ENCODE peak calls at places on chromosomes 6 and 20, in eight cellular contexts. D is PC-3, Q is GM12878, R is neuronal stem cell, M is neural progenitor cell, E is trophoblast cell, O is A549, P is mesendoderm. I is an unnamed sample.

GRCh38 chr20:19079536-19080299 is 132.7 kb upstream of the SLC24A3 start:
- DNase-seq in M (no peak), D (peak; percentile 83), R (no peak), E (no peak), P (no peak), Q (no peak), O (no peak), I (no peak)

GRCh38 chr6:149129401-149130077 is 188.0 kb upstream of the TAB2 start:
- DNase-seq in Q (no peak), E (peak; percentile 98), O (no peak), M (no peak), P (no peak), D (peak; percentile 86), R (no peak), I (no peak)

GRCh38 chr20:17655286-17655651 is 26.8 kb downstream of the RRBP1 start:
- DNase-seq in O (no peak), E (peak; percentile 46), R (no peak), D (no peak), P (peak; percentile 98), M (no peak), Q (no peak), I (no peak)

GRCh38 chr6:91462236-91462635 is 875.4 kb upstream of the MAP3K7 start:
- DNase-seq in E (peak; percentile 20), O (no peak), M (no peak), P (no peak), D (no peak), R (no peak), Q (no peak), I (no peak)

GRCh38 chr20:61436268-61436667 is 184.2 kb downstream of the CDH4 start:
- DNase-seq in R (no peak), E (no peak), P (peak; percentile 89), Q (no peak), O (no peak), D (no peak), M (no peak), I (no peak)

GRCh38 chr6:38270367-38270766 is 369.4 kb downstream of the BTBD9 start:
- DNase-seq in R (no peak), D (peak; percentile 81), P (no peak), M (no peak), Q (no peak), O (no peak), E (no peak), I (no peak)

GRCh38 chr20:34970193-34971037 is 14.7 kb downstream of the MYH7B start:
- DNase-seq in R (no peak), P (no peak), D (no peak), Q (no peak), M (no peak), E (no peak), O (no peak), I (no peak)

GRCh38 chr6:89963391-89963790 is 69.1 kb downstream of the GJA10 start:
- DNase-seq in D (no peak), P (no peak), M (no peak), O (no peak), Q (no peak), E (peak; percentile 58), R (no peak), I (no peak)

GRCh38 chr6:8483650-8484049 is 48.3 kb upstream of the SLC35B3 start:
- DNase-seq in Q (no peak), M (no peak), O (no peak), P (no peak), R (no peak), E (no peak), D (no peak), I (no peak)

GRCh38 chr20:34954905-34955231 is 738 bp downstream of the GSS start:
- DNase-seq in E (no peak), D (peak; percentile 38), O (no peak), Q (no peak), P (peak; percentile 58), R (no peak), M (no peak), I (peak; percentile 28)

GRCh38 chr6:71585472-71585871 is 296.9 kb downstream of the OGFRL1 start:
- DNase-seq in R (no peak), D (no peak), O (no peak), Q (no peak), M (no peak), P (no peak), E (no peak), I (no peak)

GRCh38 chr6:104828478-104828877 is 31.2 kb downstream of the HACE1 start:
- DNase-seq in R (no peak), O (no peak), M (no peak), D (no peak), Q (no peak), E (no peak), P (no peak), I (no peak)

GRCh38 chr6:111564482-111564945 is 41.2 kb downstream of the TRAF3IP2 start:
- DNase-seq in P (no peak), R (no peak), D (peak; percentile 23), E (no peak), O (no peak), Q (no peak), M (no peak), I (no peak)

GRCh38 chr6:154931741-154932424 is 63.2 kb upstream of the TIAM2 start:
- DNase-seq in Q (no peak), P (peak; percentile 91), O (no peak), R (peak; percentile 50), E (peak; percentile 82), M (peak; percentile 71), D (peak; percentile 5), I (no peak)

GRCh38 chr6:36129889-36130671 is at the start of gene MAPK13:
- DNase-seq in O (no peak), D (peak; percentile 58), R (no peak), P (peak; percentile 19), Q (no peak), M (peak; percentile 48), E (peak; percentile 41), I (peak; percentile 83)

GRCh38 chr20:14673164-14673563 is 335.8 kb upstream of the FLRT3 start:
- DNase-seq in Q (no peak), E (no peak), O (no peak), P (peak; percentile 34), D (peak; percentile 12), R (no peak), M (no peak), I (peak; percentile 33)

GRCh38 chr6:33417127-33417902 is 592 bp downstream of the CUTA start:
- DNase-seq in R (no peak), M (peak; percentile 72), D (peak; percentile 66), P (peak; percentile 46), O (peak; percentile 38), Q (no peak), E (peak; percentile 57), I (peak; percentile 61)

GRCh38 chr20:63463400-63464288 is 8.8 kb downstream of the KCNQ2 start:
- DNase-seq in P (no peak), Q (no peak), R (no peak), E (no peak), D (no peak), M (no peak), O (no peak), I (no peak)

GRCh38 chr6:111658445-111659154 is 52.9 kb upstream of the TRAF3IP2 start:
- DNase-seq in O (no peak), D (peak; percentile 47), M (no peak), E (no peak), R (no peak), Q (no peak), P (no peak), I (no peak)

GRCh38 chr6:161486326-161486725 is 212.5 kb upstream of the AGPAT4 start:
- DNase-seq in R (no peak), P (peak; percentile 76), D (peak; percentile 72), E (peak; percentile 46), M (no peak), Q (no peak), O (peak; percentile 39), I (peak; percentile 36)

GRCh38 chr6:143549221-143549620 is 37.7 kb upstream of the FUCA2 start:
- DNase-seq in E (no peak), O (no peak), M (peak; percentile 9), D (no peak), P (no peak), R (no peak), Q (no peak), I (no peak)

GRCh38 chr20:35312348-35312747 is 20.1 kb upstream of the FAM83C start:
- DNase-seq in P (peak; percentile 86), Q (peak; percentile 7), M (no peak), R (no peak), D (peak; percentile 98), E (no peak), O (peak; percentile 75), I (no peak)

GRCh38 chr6:80548496-80548895 is 442.0 kb downstream of the BCKDHB start:
- DNase-seq in R (no peak), M (no peak), E (no peak), P (no peak), O (no peak), Q (no peak), D (no peak), I (no peak)

GRCh38 chr20:37234254-37234581 is 27.4 kb downstream of the GHRH start:
- DNase-seq in Q (no peak), O (no peak), E (no peak), M (no peak), R (no peak), D (no peak), P (no peak), I (no peak)
- H3K4me1 ChIP-seq in Q (no peaks in the 10 kb centered on the region), O (no peaks in the 10 kb centered on the region), E (no peaks in the 10 kb centered on the region), M (peaks cover 37% of the 10 kb centered on the region), R (peaks cover 25% of the 10 kb centered on the region), D (no peaks in the 10 kb centered on the region), P (no peaks in the 10 kb centered on the region), I (no peaks in the 10 kb centered on the region)

GRCh38 chr6:42009844-42010184 is 40.5 kb upstream of the TAF8 start:
- DNase-seq in Q (no peak), D (no peak), O (no peak), E (peak; percentile 81), M (no peak), R (no peak), P (peak; percentile 69), I (no peak)
- H3K4me2 ChIP-seq in Q (peak overlapping the region; percentile 68), D (no peak overlapping the region), O (peak overlapping the region; percentile 28), E (no peak overlapping the region), M (no peak overlapping the region), R (no peak overlapping the region), P (no peak overlapping the region), I (no peak overlapping the region)

DNA sequence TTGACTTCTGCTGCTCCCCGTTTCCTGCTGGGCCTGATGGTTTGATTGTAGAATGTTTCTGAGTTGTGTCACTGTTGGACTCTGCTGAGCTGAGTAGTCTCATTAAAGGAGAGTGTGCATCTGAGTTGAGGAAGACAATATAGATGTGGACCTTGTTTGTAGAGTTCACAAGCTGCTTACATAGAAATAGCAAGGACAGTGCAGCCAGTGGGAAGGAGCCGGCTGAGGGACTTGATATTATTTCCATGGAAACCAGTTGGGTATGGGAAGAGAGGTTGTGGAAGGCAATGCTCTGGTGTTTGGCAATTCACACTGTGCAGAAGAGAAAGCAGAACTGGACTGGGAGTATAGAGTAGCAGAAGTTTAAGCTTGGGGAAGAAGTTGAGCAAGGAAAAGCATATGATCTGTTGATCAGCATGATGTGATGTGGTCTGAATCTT is 14.8 kb downstream of the IGF2R start:
- DNase-seq in M (no peak), O (no peak), E (peak; percentile 33), R (no peak), D (no peak), P (no peak), Q (no peak), I (no peak)
- H3K4me1 ChIP-seq in M (peaks cover 6% of the 10 kb centered on the region), O (peaks cover 30% of the 10 kb centered on the region), E (peaks cover 20% of the 10 kb centered on the region), R (peaks cover 18% of the 10 kb centered on the region), D (peaks cover 48% of the 10 kb centered on the region), P (peaks cover 9% of the 10 kb centered on the region), Q (peaks cover 37% of the 10 kb centered on the region), I (peaks cover 49% of the 10 kb centered on the region)

DNA sequence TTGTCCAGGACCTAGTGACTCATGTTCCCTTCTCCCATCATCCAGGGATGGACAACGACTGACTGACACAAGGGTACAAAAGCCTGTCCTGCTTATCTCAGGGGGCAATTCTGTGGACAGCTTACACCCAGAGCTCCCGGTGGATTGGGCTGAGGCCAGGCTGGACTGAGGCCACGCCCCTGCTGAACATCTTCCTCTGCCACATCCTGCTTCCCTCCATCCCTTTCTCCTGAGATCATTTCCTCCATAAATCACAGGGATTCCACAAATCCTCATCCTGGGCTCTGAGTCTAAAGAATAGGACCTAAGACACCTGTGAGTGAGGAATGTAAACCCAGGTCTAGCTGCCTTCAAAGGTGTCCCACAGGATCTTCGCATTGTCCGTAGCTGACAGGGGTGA is 30.4 kb upstream of the RNF24 start:
- DNase-seq in P (peak; percentile 73), R (no peak), O (no peak), E (no peak), M (no peak), Q (no peak), D (peak; percentile 80), I (no peak)
- H3K4me2 ChIP-seq in P (no peak overlapping the region), R (no peak overlapping the region), O (no peak overlapping the region), E (no peak overlapping the region), M (no peak overlapping the region), Q (no peak overlapping the region), D (no peak overlapping the region), I (no peak overlapping the region)

I was measured in hepatocyte.